ENCODE peak calls at places on chromosomes 1 and 21, in four cellular contexts. One of them, this sample, is unnamed.

GRCh38 chr1:202283379-202283844 is 58.3 kb downstream of the UBE2T start:
- DNase-seq in K562: no peak
- DNase-seq in GM12891: no peak
- DNase-seq in GM12878: no peak
- DNase-seq in this sample: no peak

GRCh38 chr1:37394574-37395464 is 79.6 kb upstream of the ZC3H12A start:
- DNase-seq in K562: no peak
- DNase-seq in GM12891: no peak
- DNase-seq in GM12878: no peak
- DNase-seq in this sample: no peak

GRCh38 chr1:54381524-54381923 is 24.7 kb downstream of the SSBP3 start:
- DNase-seq in K562: no peak
- DNase-seq in GM12891: no peak
- DNase-seq in GM12878: no peak
- DNase-seq in this sample: no peak

GRCh38 chr1:2378441-2378851 is 12.9 kb downstream of the MORN1 start:
- DNase-seq in K562: no peak
- DNase-seq in GM12891: no peak
- DNase-seq in GM12878: no peak
- DNase-seq in this sample: no peak

GRCh38 chr1:55318111-55318817 is 103.1 kb upstream of the USP24 start:
- DNase-seq in K562: no peak
- DNase-seq in GM12891: no peak
- DNase-seq in GM12878: no peak
- DNase-seq in this sample: no peak

GRCh38 chr1:22850681-22851080 is 122.0 kb downstream of the LACTBL1 start:
- DNase-seq in K562: no peak
- DNase-seq in GM12891: no peak
- DNase-seq in GM12878: no peak
- DNase-seq in this sample: no peak

GRCh38 chr1:183884512-183884911 is 79.6 kb downstream of the RGL1 start:
- DNase-seq in K562: no peak
- DNase-seq in GM12891: no peak
- DNase-seq in GM12878: no peak
- DNase-seq in this sample: peak; percentile 24

GRCh38 chr1:56934400-56935080 is 31.3 kb downstream of the C8B start:
- DNase-seq in K562: no peak
- DNase-seq in GM12891: no peak
- DNase-seq in GM12878: no peak
- DNase-seq in this sample: no peak

GRCh38 chr1:59901770-59902388 is 24.7 kb downstream of the CYP2J2 start:
- DNase-seq in K562: no peak
- DNase-seq in GM12891: no peak
- DNase-seq in GM12878: no peak
- DNase-seq in this sample: no peak

GRCh38 chr1:113041569-113042335 is 31.2 kb upstream of the LRIG2 start:
- DNase-seq in K562: peak; percentile 57
- DNase-seq in GM12891: no peak
- DNase-seq in GM12878: no peak
- DNase-seq in this sample: no peak

GRCh38 chr21:31005019-31005418 is 33.3 kb downstream of the KRTAP19-8 start:
- DNase-seq in K562: no peak
- DNase-seq in GM12891: no peak
- DNase-seq in GM12878: no peak
- DNase-seq in this sample: no peak

GRCh38 chr1:202189012-202189790 is 4.4 kb upstream of the LGR6 start:
- DNase-seq in K562: peak; percentile 78
- DNase-seq in GM12891: peak; percentile 58
- DNase-seq in GM12878: no peak
- DNase-seq in this sample: peak; percentile 68

GRCh38 chr1:172745014-172745413 is 86.1 kb downstream of the FASLG start:
- DNase-seq in K562: peak; percentile 41
- DNase-seq in GM12891: no peak
- DNase-seq in GM12878: peak; percentile 79
- DNase-seq in this sample: peak; percentile 69

GRCh38 chr1:1204998-1205768 is 1.2 kb downstream of the TNFRSF18 start:
- DNase-seq in K562: no peak
- DNase-seq in GM12891: no peak
- DNase-seq in GM12878: no peak
- DNase-seq in this sample: no peak

GRCh38 chr1:97334454-97334853 is 586.4 kb downstream of the DPYD start:
- DNase-seq in K562: no peak
- DNase-seq in GM12891: no peak
- DNase-seq in GM12878: no peak
- DNase-seq in this sample: no peak

GRCh38 chr1:48227165-48228013 is 4.9 kb downstream of the SLC5A9 start:
- DNase-seq in K562: no peak
- DNase-seq in GM12891: no peak
- DNase-seq in GM12878: no peak
- DNase-seq in this sample: peak; percentile 17

GRCh38 chr1:244778356-244778755 is 57.1 kb upstream of the COX20 start:
- DNase-seq in K562: no peak
- DNase-seq in GM12891: no peak
- DNase-seq in GM12878: no peak
- DNase-seq in this sample: peak; percentile 12

GRCh38 chr1:79373481-79374132 is 367.1 kb upstream of the ADGRL4 start:
- DNase-seq in K562: no peak
- DNase-seq in GM12891: no peak
- DNase-seq in GM12878: no peak
- DNase-seq in this sample: no peak

GRCh38 chr1:226309398-226310122 is 596 bp upstream of the LIN9 start:
- DNase-seq in K562: no peak
- DNase-seq in GM12891: no peak
- DNase-seq in GM12878: no peak
- DNase-seq in this sample: no peak

GRCh38 chr1:40866408-40866788 is 4.2 kb upstream of the CITED4 start:
- DNase-seq in K562: no peak
- DNase-seq in GM12891: no peak
- DNase-seq in GM12878: no peak
- DNase-seq in this sample: no peak

GRCh38 chr1:230878584-230878975 is 10.3 kb upstream of the C1orf198 start:
- DNase-seq in K562: no peak
- DNase-seq in GM12891: no peak
- DNase-seq in GM12878: no peak
- DNase-seq in this sample: no peak

GRCh38 chr1:220335668-220336067 is 63.4 kb upstream of the RAB3GAP2 start:
- DNase-seq in K562: no peak
- DNase-seq in GM12891: no peak
- DNase-seq in GM12878: no peak
- DNase-seq in this sample: no peak

GRCh38 chr1:231240531-231240882 is 505 bp upstream of the GNPAT start:
- DNase-seq in K562: peak; percentile 35
- DNase-seq in GM12891: no peak
- DNase-seq in GM12878: no peak
- DNase-seq in this sample: peak; percentile 10

GRCh38 chr1:84736944-84737343 is 46.7 kb upstream of the SSX2IP start:
- DNase-seq in K562: no peak
- DNase-seq in GM12891: no peak
- DNase-seq in GM12878: no peak
- DNase-seq in this sample: no peak

GRCh38 chr1:82695443-82695842 is 894.7 kb downstream of the ADGRL2 start:
- DNase-seq in K562: no peak
- DNase-seq in GM12891: no peak
- DNase-seq in GM12878: no peak
- DNase-seq in this sample: no peak

GRCh38 chr1:108601708-108602410 is 42.0 kb downstream of the EEIG2 start:
- DNase-seq in K562: no peak
- DNase-seq in GM12891: no peak
- DNase-seq in GM12878: no peak
- DNase-seq in this sample: no peak

GRCh38 chr1:108609483-108610066 is 49.7 kb downstream of the EEIG2 start:
- DNase-seq in K562: no peak
- DNase-seq in GM12891: no peak
- DNase-seq in GM12878: no peak
- DNase-seq in this sample: no peak

GRCh38 chr1:108605633-108606032 is 45.7 kb downstream of the EEIG2 start:
- DNase-seq in K562: no peak
- DNase-seq in GM12891: no peak
- DNase-seq in GM12878: no peak
- DNase-seq in this sample: no peak

GRCh38 chr1:108610073-108610472 is 50.2 kb downstream of the EEIG2 start:
- DNase-seq in K562: no peak
- DNase-seq in GM12891: no peak
- DNase-seq in GM12878: no peak
- DNase-seq in this sample: no peak

GRCh38 chr1:108606478-108606877 is 46.6 kb downstream of the EEIG2 start:
- DNase-seq in K562: no peak
- DNase-seq in GM12891: no peak
- DNase-seq in GM12878: no peak
- DNase-seq in this sample: no peak
- TF ChIP-seq POLR2AphosphoS5 in K562: no peak
- TF ChIP-seq POLR2AphosphoS5 in GM12891: no peak
- TF ChIP-seq POLR2AphosphoS5 in GM12878: no peak
- TF ChIP-seq POLR2AphosphoS5 in this sample: no peak

GRCh38 chr21:44919913-44920693 is 596 bp downstream of the ITGB2 start:
- DNase-seq in K562: no peak
- DNase-seq in GM12891: no peak
- DNase-seq in GM12878: no peak
- DNase-seq in this sample: peak; percentile 42

GRCh38 chr21:44918581-44919033 is 2.1 kb downstream of the ITGB2 start:
- DNase-seq in K562: no peak
- DNase-seq in GM12891: no peak
- DNase-seq in GM12878: no peak
- DNase-seq in this sample: no peak

GRCh38 chr21:44919111-44919912 is 1.4 kb downstream of the ITGB2 start:
- DNase-seq in K562: no peak
- DNase-seq in GM12891: no peak
- DNase-seq in GM12878: no peak
- DNase-seq in this sample: peak; percentile 60

GRCh38 chr21:44921928-44922327 is 1.2 kb upstream of the ITGB2 start:
- DNase-seq in K562: no peak
- DNase-seq in GM12891: no peak
- DNase-seq in GM12878: no peak
- DNase-seq in this sample: no peak

DNA sequence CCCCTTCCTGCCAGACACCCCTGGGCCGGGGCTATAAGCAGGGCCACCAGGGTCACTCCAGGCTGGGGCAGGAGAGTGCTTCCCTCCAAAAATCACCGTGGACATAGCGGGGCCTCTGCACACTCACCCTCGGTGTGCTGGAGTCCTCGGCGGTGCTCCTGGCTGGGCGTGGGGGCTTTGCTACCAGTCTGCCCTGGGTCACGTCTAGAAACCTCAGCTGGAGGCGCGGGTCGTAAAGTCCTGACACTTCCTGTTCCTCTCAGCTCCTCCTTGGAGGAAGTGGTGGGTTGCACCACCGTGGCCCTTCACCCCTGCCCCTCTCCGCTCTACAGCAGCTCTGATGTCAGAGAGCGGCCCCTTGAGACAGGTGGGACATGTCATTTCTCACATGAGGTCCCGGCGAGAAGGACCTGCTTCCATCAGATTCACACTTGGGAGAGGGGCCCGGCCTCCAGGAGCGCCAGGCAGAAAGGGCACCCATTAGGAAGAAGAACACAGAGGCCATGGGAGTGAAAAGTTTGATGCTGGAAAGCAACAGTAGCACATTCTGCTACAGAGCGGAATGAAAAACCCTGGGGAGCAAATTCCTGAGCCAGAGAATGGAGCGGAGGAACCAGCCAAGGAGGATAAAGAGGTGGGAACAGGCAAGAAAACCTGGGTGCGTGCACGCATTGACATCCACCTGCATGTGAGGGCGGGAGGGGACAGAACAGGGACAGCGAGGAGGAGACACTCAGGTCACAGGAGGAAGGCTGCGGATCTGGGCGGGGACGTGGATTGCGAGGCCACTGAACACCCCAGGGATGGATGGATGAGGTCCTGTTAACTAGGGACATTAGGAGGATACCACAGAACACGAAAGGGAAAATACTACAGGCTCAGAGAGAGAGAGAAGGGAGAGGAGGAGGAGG is at the start of gene ITGB2:
- DNase-seq in K562: no peak
- DNase-seq in GM12891: no peak
- DNase-seq in GM12878: no peak
- DNase-seq in this sample: peak; percentile 97
- TF ChIP-seq SPI1 in K562: peak; percentile 60
- TF ChIP-seq SPI1 in GM12891: peak; percentile 77
- TF ChIP-seq SPI1 in GM12878: peak; percentile 74
- TF ChIP-seq SPI1 in this sample: peak; percentile 94

GRCh38 chr1:41935226-41935625 is 16.5 kb upstream of the HIVEP3 start:
- DNase-seq in K562: no peak
- DNase-seq in GM12891: no peak
- DNase-seq in GM12878: no peak
- DNase-seq in this sample: no peak

GRCh38 chr1:41927118-41927517 is 8.4 kb upstream of the HIVEP3 start:
- DNase-seq in K562: no peak
- DNase-seq in GM12891: no peak
- DNase-seq in GM12878: no peak
- DNase-seq in this sample: no peak

GRCh38 chr1:41931578-41931977 is 12.9 kb upstream of the HIVEP3 start:
- DNase-seq in K562: no peak
- DNase-seq in GM12891: no peak
- DNase-seq in GM12878: no peak
- DNase-seq in this sample: no peak

GRCh38 chr1:41936107-41936506 is 17.4 kb upstream of the HIVEP3 start:
- DNase-seq in K562: no peak
- DNase-seq in GM12891: no peak
- DNase-seq in GM12878: no peak
- DNase-seq in this sample: no peak

GRCh38 chr1:41933106-41933505 is 14.4 kb upstream of the HIVEP3 start:
- DNase-seq in K562: no peak
- DNase-seq in GM12891: no peak
- DNase-seq in GM12878: no peak
- DNase-seq in this sample: no peak
- TF ChIP-seq POLR2AphosphoS5 in K562: no peak
- TF ChIP-seq POLR2AphosphoS5 in GM12891: no peak
- TF ChIP-seq POLR2AphosphoS5 in GM12878: no peak
- TF ChIP-seq POLR2AphosphoS5 in this sample: no peak

DNA sequence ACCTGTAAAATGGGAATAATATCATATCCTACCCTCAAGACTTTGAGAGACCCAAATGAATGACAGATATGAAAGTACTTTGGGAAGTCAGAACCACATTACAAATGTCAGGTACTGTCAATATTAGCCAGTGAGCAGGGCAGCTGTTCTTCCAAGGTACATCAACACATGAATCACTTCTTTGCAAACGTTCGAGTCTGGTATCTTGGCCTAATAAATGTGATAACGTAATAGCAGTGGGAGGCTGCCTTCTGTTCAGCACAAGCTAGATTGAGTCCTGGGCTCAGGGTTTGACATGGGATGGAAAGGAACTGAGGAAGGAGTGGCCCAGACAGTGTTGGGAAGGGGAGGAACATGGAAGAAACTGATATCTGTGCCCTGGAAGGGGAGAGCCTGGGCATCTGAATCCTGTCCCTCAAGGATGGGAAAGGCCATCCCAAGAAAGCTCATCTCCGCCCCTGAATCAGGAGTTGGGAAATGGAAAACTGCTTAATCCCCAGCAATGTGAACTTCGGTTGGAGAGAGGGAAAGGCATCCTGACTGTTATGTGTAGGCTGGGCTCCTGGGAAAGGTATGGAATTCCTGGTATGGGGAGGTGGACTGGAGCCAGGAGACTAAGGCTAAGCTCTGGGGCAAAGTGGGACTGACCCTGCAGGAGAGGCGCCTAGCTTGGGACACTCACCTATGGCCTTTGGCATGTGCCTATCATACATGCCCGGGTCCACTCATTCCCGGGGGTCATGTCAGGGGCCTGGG is 14.3 kb downstream of the KCNC4 start:
- DNase-seq in K562: no peak
- DNase-seq in GM12891: no peak
- DNase-seq in GM12878: no peak
- DNase-seq in this sample: no peak
- TF ChIP-seq SPI1 in K562: no peak
- TF ChIP-seq SPI1 in GM12891: no peak
- TF ChIP-seq SPI1 in GM12878: no peak
- TF ChIP-seq SPI1 in this sample: no peak

GRCh38 chr1:243734311-243734700 is 115.7 kb downstream of the AKT3 start:
- DNase-seq in K562: no peak
- DNase-seq in GM12891: no peak
- DNase-seq in GM12878: no peak
- DNase-seq in this sample: peak; percentile 5
- TF ChIP-seq POLR2AphosphoS5 in K562: no peak
- TF ChIP-seq POLR2AphosphoS5 in GM12891: no peak
- TF ChIP-seq POLR2AphosphoS5 in GM12878: no peak
- TF ChIP-seq POLR2AphosphoS5 in this sample: no peak

This sample was measured in HL-60.